ENCODE peak calls at places on chromosomes 7 and 10, in nine cellular contexts. One of them, this sample, is unnamed.

GRCh38 chr7:78296689-78297371 is 498.3 kb downstream of the PHTF2 start:
- DNase-seq in lower lobe of right lung: no peak
- DNase-seq in endodermal cell: no peak
- DNase-seq in hepatocyte: no peak
- DNase-seq in Panc1: no peak
- DNase-seq in heart left ventricle: no peak
- DNase-seq in psoas muscle: no peak
- DNase-seq in left ventricle myocardium inferior: no peak
- DNase-seq in fibroblast of lung: peak; percentile 2
- DNase-seq in this sample: no peak

GRCh38 chr7:149854611-149855367 is 16.6 kb downstream of the ZNF862 start:
- DNase-seq in hepatocyte: peak; percentile 84
- DNase-seq in endodermal cell: peak; percentile 91
- DNase-seq in psoas muscle: no peak
- DNase-seq in heart left ventricle: peak; percentile 73
- DNase-seq in fibroblast of lung: peak; percentile 62
- DNase-seq in Panc1: no peak
- DNase-seq in left ventricle myocardium inferior: peak; percentile 74
- DNase-seq in lower lobe of right lung: peak; percentile 82
- DNase-seq in this sample: peak; percentile 57

GRCh38 chr7:34497153-34497777 is 160.8 kb upstream of the NPSR1 start:
- DNase-seq in lower lobe of right lung: no peak
- DNase-seq in endodermal cell: peak; percentile 72
- DNase-seq in hepatocyte: no peak
- DNase-seq in heart left ventricle: no peak
- DNase-seq in fibroblast of lung: no peak
- DNase-seq in left ventricle myocardium inferior: no peak
- DNase-seq in Panc1: no peak
- DNase-seq in psoas muscle: no peak
- DNase-seq in this sample: no peak

GRCh38 chr7:70072220-70072619 is 473.9 kb downstream of the AUTS2 start:
- DNase-seq in heart left ventricle: no peak
- DNase-seq in hepatocyte: peak; percentile 36
- DNase-seq in left ventricle myocardium inferior: no peak
- DNase-seq in Panc1: no peak
- DNase-seq in lower lobe of right lung: no peak
- DNase-seq in endodermal cell: no peak
- DNase-seq in psoas muscle: no peak
- DNase-seq in fibroblast of lung: peak; percentile 89
- DNase-seq in this sample: peak; percentile 87

GRCh38 chr7:155858521-155859061 is 46.3 kb upstream of the SHH start:
- DNase-seq in hepatocyte: peak; percentile 52
- DNase-seq in left ventricle myocardium inferior: no peak
- DNase-seq in endodermal cell: peak; percentile 14
- DNase-seq in Panc1: no peak
- DNase-seq in lower lobe of right lung: no peak
- DNase-seq in heart left ventricle: no peak
- DNase-seq in psoas muscle: no peak
- DNase-seq in fibroblast of lung: peak; percentile 51
- DNase-seq in this sample: no peak

GRCh38 chr7:17584822-17585221 is 286.4 kb downstream of the AHR start:
- DNase-seq in hepatocyte: no peak
- DNase-seq in heart left ventricle: no peak
- DNase-seq in psoas muscle: no peak
- DNase-seq in lower lobe of right lung: no peak
- DNase-seq in fibroblast of lung: peak; percentile 92
- DNase-seq in left ventricle myocardium inferior: no peak
- DNase-seq in endodermal cell: no peak
- DNase-seq in Panc1: no peak
- DNase-seq in this sample: no peak

GRCh38 chr7:88347098-88347497 is 40.4 kb upstream of the STEAP4 start:
- DNase-seq in psoas muscle: no peak
- DNase-seq in hepatocyte: peak; percentile 65
- DNase-seq in fibroblast of lung: no peak
- DNase-seq in endodermal cell: no peak
- DNase-seq in lower lobe of right lung: peak; percentile 66
- DNase-seq in heart left ventricle: no peak
- DNase-seq in left ventricle myocardium inferior: no peak
- DNase-seq in Panc1: no peak
- DNase-seq in this sample: no peak

GRCh38 chr7:104252409-104253134 is 44.8 kb upstream of the ORC5 start:
- DNase-seq in fibroblast of lung: no peak
- DNase-seq in heart left ventricle: no peak
- DNase-seq in left ventricle myocardium inferior: no peak
- DNase-seq in lower lobe of right lung: no peak
- DNase-seq in psoas muscle: no peak
- DNase-seq in endodermal cell: peak; percentile 68
- DNase-seq in Panc1: no peak
- DNase-seq in hepatocyte: no peak
- DNase-seq in this sample: no peak

GRCh38 chr10:110868981-110869380 is 2.7 kb upstream of the PDCD4 start:
- DNase-seq in lower lobe of right lung: no peak
- DNase-seq in endodermal cell: no peak
- DNase-seq in psoas muscle: no peak
- DNase-seq in Panc1: no peak
- DNase-seq in heart left ventricle: no peak
- DNase-seq in left ventricle myocardium inferior: no peak
- DNase-seq in fibroblast of lung: no peak
- DNase-seq in hepatocyte: no peak
- DNase-seq in this sample: no peak

GRCh38 chr10:101022967-101023705 is 7.8 kb downstream of the PDZD7 start:
- DNase-seq in fibroblast of lung: no peak
- DNase-seq in left ventricle myocardium inferior: no peak
- DNase-seq in Panc1: no peak
- DNase-seq in psoas muscle: peak; percentile 36
- DNase-seq in endodermal cell: no peak
- DNase-seq in heart left ventricle: no peak
- DNase-seq in lower lobe of right lung: no peak
- DNase-seq in hepatocyte: no peak
- DNase-seq in this sample: no peak

GRCh38 chr7:107563072-107563760 is 504 bp downstream of the COG5 start:
- DNase-seq in lower lobe of right lung: no peak
- DNase-seq in left ventricle myocardium inferior: no peak
- DNase-seq in endodermal cell: no peak
- DNase-seq in psoas muscle: no peak
- DNase-seq in hepatocyte: no peak
- DNase-seq in heart left ventricle: no peak
- DNase-seq in Panc1: no peak
- DNase-seq in fibroblast of lung: no peak
- DNase-seq in this sample: no peak

GRCh38 chr10:122164815-122165491 is 106.1 kb upstream of the BTBD16 start:
- DNase-seq in fibroblast of lung: no peak
- DNase-seq in lower lobe of right lung: no peak
- DNase-seq in Panc1: no peak
- DNase-seq in hepatocyte: peak; percentile 66
- DNase-seq in psoas muscle: no peak
- DNase-seq in endodermal cell: peak; percentile 62
- DNase-seq in left ventricle myocardium inferior: no peak
- DNase-seq in heart left ventricle: no peak
- DNase-seq in this sample: no peak

GRCh38 chr7:157299613-157300405 is 37.0 kb upstream of the DNAJB6 start:
- DNase-seq in heart left ventricle: no peak
- DNase-seq in endodermal cell: peak; percentile 66
- DNase-seq in lower lobe of right lung: no peak
- DNase-seq in left ventricle myocardium inferior: no peak
- DNase-seq in hepatocyte: no peak
- DNase-seq in fibroblast of lung: peak; percentile 33
- DNase-seq in Panc1: no peak
- DNase-seq in psoas muscle: peak; percentile 67
- DNase-seq in this sample: no peak

GRCh38 chr10:74548676-74549075 is 277.7 kb upstream of the KAT6B start:
- DNase-seq in fibroblast of lung: no peak
- DNase-seq in psoas muscle: no peak
- DNase-seq in left ventricle myocardium inferior: no peak
- DNase-seq in heart left ventricle: no peak
- DNase-seq in hepatocyte: no peak
- DNase-seq in lower lobe of right lung: no peak
- DNase-seq in endodermal cell: no peak
- DNase-seq in Panc1: peak; percentile 4
- DNase-seq in this sample: no peak

GRCh38 chr7:117807688-117808087 is 65.6 kb downstream of the CTTNBP2 start:
- DNase-seq in Panc1: no peak
- DNase-seq in endodermal cell: no peak
- DNase-seq in psoas muscle: no peak
- DNase-seq in fibroblast of lung: no peak
- DNase-seq in left ventricle myocardium inferior: no peak
- DNase-seq in heart left ventricle: no peak
- DNase-seq in hepatocyte: no peak
- DNase-seq in lower lobe of right lung: no peak
- DNase-seq in this sample: no peak

DNA sequence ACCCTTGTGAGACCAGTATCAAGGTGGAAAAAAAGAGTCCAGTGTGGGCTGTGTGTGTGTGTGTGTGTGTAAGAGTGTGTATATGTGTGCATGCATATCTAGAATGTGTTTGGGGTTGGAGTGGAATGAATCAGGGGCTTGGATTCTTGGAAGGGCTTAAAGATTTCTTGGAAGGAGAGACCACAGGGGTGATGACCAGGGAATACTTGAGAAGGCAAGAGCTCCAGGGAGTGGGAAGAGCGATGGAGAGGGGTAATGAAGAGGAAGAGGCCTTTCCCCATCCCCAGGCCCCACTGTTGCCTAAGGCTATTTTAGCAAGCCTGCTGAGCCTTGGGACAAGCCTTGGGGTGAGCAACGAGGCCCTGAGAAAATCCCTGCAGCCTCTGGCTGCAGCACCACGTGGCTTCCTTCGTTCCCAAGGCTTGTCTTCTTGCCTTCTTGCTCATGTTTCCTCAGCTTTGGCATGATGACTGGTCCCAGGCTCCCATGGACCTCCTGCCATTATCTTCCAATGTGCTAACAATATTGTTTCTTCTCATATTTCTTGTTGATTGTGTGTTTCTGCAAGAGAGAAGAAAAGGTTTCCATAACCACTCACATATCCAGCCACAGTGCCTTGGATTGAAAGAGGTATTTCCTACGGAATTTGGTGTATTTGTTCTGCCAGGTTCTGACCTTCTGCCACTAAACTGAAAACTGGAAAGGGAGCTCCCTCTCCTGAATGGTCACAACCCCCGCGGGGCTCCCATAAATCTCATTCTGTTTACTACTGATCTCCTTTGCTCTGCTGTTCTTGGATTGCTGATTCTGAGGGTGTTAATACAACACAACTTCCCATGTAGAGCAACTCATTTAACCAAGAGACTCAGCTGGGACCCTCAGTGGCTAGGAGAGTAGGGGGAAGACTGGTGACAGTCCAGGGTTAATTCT is 663.2 kb downstream of the INHBA start:
- DNase-seq in fibroblast of lung: peak; percentile 94
- DNase-seq in heart left ventricle: no peak
- DNase-seq in left ventricle myocardium inferior: no peak
- DNase-seq in lower lobe of right lung: no peak
- DNase-seq in hepatocyte: no peak
- DNase-seq in Panc1: no peak
- DNase-seq in endodermal cell: no peak
- DNase-seq in psoas muscle: no peak
- DNase-seq in this sample: peak; percentile 26
- H3K4me3 ChIP-seq in fibroblast of lung: no peak overlapping the region
- H3K4me3 ChIP-seq in heart left ventricle: no peak overlapping the region
- H3K4me3 ChIP-seq in left ventricle myocardium inferior: no peak overlapping the region
- H3K4me3 ChIP-seq in lower lobe of right lung: no peak overlapping the region
- H3K4me3 ChIP-seq in hepatocyte: no peak overlapping the region
- H3K4me3 ChIP-seq in Panc1: no peak overlapping the region
- H3K4me3 ChIP-seq in endodermal cell: no peak overlapping the region
- H3K4me3 ChIP-seq in psoas muscle: no peak overlapping the region
- H3K4me3 ChIP-seq in this sample: no peak overlapping the region

DNA sequence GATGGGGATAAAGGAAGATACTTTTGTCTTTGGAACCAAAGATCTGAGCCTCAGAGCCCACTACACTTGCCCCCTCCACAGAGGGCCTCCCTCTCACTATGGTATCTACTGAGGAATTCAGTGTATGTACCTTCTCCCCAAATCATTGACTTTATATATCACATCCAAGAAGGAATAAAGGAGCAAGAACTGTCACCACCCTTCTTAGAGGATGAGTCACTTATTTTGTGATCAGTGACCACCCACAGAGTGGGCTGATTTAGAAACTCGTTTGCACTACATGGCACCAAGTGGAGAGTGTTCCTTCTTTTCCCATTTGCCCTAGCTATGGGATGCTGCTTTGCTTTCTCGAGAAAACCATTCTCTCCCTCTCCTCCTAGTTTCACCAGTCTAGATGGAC is 5.7 kb downstream of the TMEM243 start:
- DNase-seq in lower lobe of right lung: no peak
- DNase-seq in Panc1: no peak
- DNase-seq in endodermal cell: no peak
- DNase-seq in hepatocyte: no peak
- DNase-seq in fibroblast of lung: no peak
- DNase-seq in psoas muscle: no peak
- DNase-seq in left ventricle myocardium inferior: no peak
- DNase-seq in heart left ventricle: no peak
- DNase-seq in this sample: no peak
- H3K4me1 ChIP-seq in lower lobe of right lung: peaks cover 73% of the 10 kb centered on the region
- H3K4me1 ChIP-seq in Panc1: peaks cover 8% of the 10 kb centered on the region
- H3K4me1 ChIP-seq in endodermal cell: no peaks in the 10 kb centered on the region
- H3K4me1 ChIP-seq in hepatocyte: peaks cover 10% of the 10 kb centered on the region
- H3K4me1 ChIP-seq in fibroblast of lung: peaks cover 2% of the 10 kb centered on the region
- H3K4me1 ChIP-seq in psoas muscle: peaks cover 5% of the 10 kb centered on the region
- H3K4me1 ChIP-seq in left ventricle myocardium inferior: peaks cover 52% of the 10 kb centered on the region
- H3K4me1 ChIP-seq in heart left ventricle: peaks cover 41% of the 10 kb centered on the region
- H3K4me1 ChIP-seq in this sample: no peaks in the 10 kb centered on the region

GRCh38 chr7:75994388-75995051 is at the start of gene TMEM120A:
- DNase-seq in psoas muscle: peak; percentile 99
- DNase-seq in endodermal cell: peak; percentile 98
- DNase-seq in lower lobe of right lung: peak; percentile 96
- DNase-seq in heart left ventricle: peak; percentile 98
- DNase-seq in fibroblast of lung: peak; percentile 89
- DNase-seq in hepatocyte: peak; percentile 98
- DNase-seq in Panc1: peak; percentile 30
- DNase-seq in left ventricle myocardium inferior: peak; percentile 98
- DNase-seq in this sample: peak; percentile 97
- TF ChIP-seq CTCF in psoas muscle: no peak
- TF ChIP-seq CTCF in endodermal cell: no peak
- TF ChIP-seq CTCF in lower lobe of right lung: peak; percentile 36
- TF ChIP-seq CTCF in heart left ventricle: peak; percentile 39
- TF ChIP-seq CTCF in fibroblast of lung: peak; percentile 8
- TF ChIP-seq CTCF in hepatocyte: no peak
- TF ChIP-seq CTCF in Panc1: no peak
- TF ChIP-seq CTCF in left ventricle myocardium inferior: peak; percentile 56
- TF ChIP-seq CTCF in this sample: peak; percentile 16

GRCh38 chr7:44081266-44081748 is 1.0 kb downstream of the POLM start:
- DNase-seq in lower lobe of right lung: peak; percentile 46
- DNase-seq in endodermal cell: no peak
- DNase-seq in left ventricle myocardium inferior: peak; percentile 17
- DNase-seq in Panc1: no peak
- DNase-seq in fibroblast of lung: no peak
- DNase-seq in psoas muscle: peak; percentile 37
- DNase-seq in hepatocyte: no peak
- DNase-seq in heart left ventricle: no peak
- DNase-seq in this sample: no peak
- H3K4me3 ChIP-seq in lower lobe of right lung: peak overlapping the region; percentile 90
- H3K4me3 ChIP-seq in endodermal cell: peak overlapping the region; percentile 91
- H3K4me3 ChIP-seq in left ventricle myocardium inferior: peak overlapping the region; percentile 75
- H3K4me3 ChIP-seq in Panc1: peak overlapping the region; percentile 80
- H3K4me3 ChIP-seq in fibroblast of lung: peak overlapping the region; percentile 95
- H3K4me3 ChIP-seq in psoas muscle: peak overlapping the region; percentile 73
- H3K4me3 ChIP-seq in hepatocyte: no peak overlapping the region
- H3K4me3 ChIP-seq in heart left ventricle: peak overlapping the region; percentile 93
- H3K4me3 ChIP-seq in this sample: peak overlapping the region; percentile 55

GRCh38 chr7:101954494-101954893 is 137.1 kb downstream of the CUX1 start:
- DNase-seq in lower lobe of right lung: no peak
- DNase-seq in fibroblast of lung: no peak
- DNase-seq in heart left ventricle: no peak
- DNase-seq in hepatocyte: no peak
- DNase-seq in Panc1: no peak
- DNase-seq in psoas muscle: no peak
- DNase-seq in endodermal cell: no peak
- DNase-seq in left ventricle myocardium inferior: no peak
- DNase-seq in this sample: no peak
- H3K4me1 ChIP-seq in lower lobe of right lung: peaks cover 26% of the 10 kb centered on the region
- H3K4me1 ChIP-seq in fibroblast of lung: peaks cover 7% of the 10 kb centered on the region
- H3K4me1 ChIP-seq in heart left ventricle: peaks cover 59% of the 10 kb centered on the region
- H3K4me1 ChIP-seq in hepatocyte: peaks cover 17% of the 10 kb centered on the region
- H3K4me1 ChIP-seq in Panc1: no peaks in the 10 kb centered on the region
- H3K4me1 ChIP-seq in psoas muscle: peaks cover 67% of the 10 kb centered on the region
- H3K4me1 ChIP-seq in endodermal cell: peaks cover 5% of the 10 kb centered on the region
- H3K4me1 ChIP-seq in left ventricle myocardium inferior: peaks cover 75% of the 10 kb centered on the region
- H3K4me1 ChIP-seq in this sample: peaks cover 21% of the 10 kb centered on the region

This sample was measured in cardiac muscle cell.